ENCODE peak calls at places on chromosomes 12 and 14, in six cellular contexts. One of them, this sample, is unnamed.

GRCh38 chr12:6215932-6216494 is 15.8 kb downstream of the CD9 start:
- DNase-seq in heart right ventricle: no peak
- DNase-seq in activated CD8-positive, alpha-beta T cell treated with anti-CD3 and anti-CD28 coated beads, Interleukin-2, amount 10 ng/mL, durations not matched to agents 7 days and 5 days: no peak
- DNase-seq in transverse colon: peak
- DNase-seq in colonic mucosa: peak
- DNase-seq in hepatocyte: peak
- DNase-seq in this sample: no peak

GRCh38 chr14:26709019-26709418 is 111.2 kb upstream of the NOVA1 start:
- DNase-seq in heart right ventricle: no peak
- DNase-seq in activated CD8-positive, alpha-beta T cell treated with anti-CD3 and anti-CD28 coated beads, Interleukin-2, amount 10 ng/mL, durations not matched to agents 7 days and 5 days: no peak
- DNase-seq in transverse colon: no peak
- DNase-seq in colonic mucosa: no peak
- DNase-seq in hepatocyte: no peak
- DNase-seq in this sample: no peak

GRCh38 chr14:105859717-105860614 is 333.6 kb downstream of the TMEM121 start:
- DNase-seq in heart right ventricle: no peak
- DNase-seq in activated CD8-positive, alpha-beta T cell treated with anti-CD3 and anti-CD28 coated beads, Interleukin-2, amount 10 ng/mL, durations not matched to agents 7 days and 5 days: peak
- DNase-seq in transverse colon: peak
- DNase-seq in colonic mucosa: no peak
- DNase-seq in hepatocyte: no peak
- DNase-seq in this sample: no peak

GRCh38 chr12:64566122-64566521 is 44.2 kb upstream of the RASSF3 start:
- DNase-seq in heart right ventricle: no peak
- DNase-seq in activated CD8-positive, alpha-beta T cell treated with anti-CD3 and anti-CD28 coated beads, Interleukin-2, amount 10 ng/mL, durations not matched to agents 7 days and 5 days: no peak
- DNase-seq in transverse colon: no peak
- DNase-seq in colonic mucosa: no peak
- DNase-seq in hepatocyte: no peak
- DNase-seq in this sample: no peak

GRCh38 chr12:52277486-52278245 is 3.2 kb downstream of the KRT86 start:
- DNase-seq in heart right ventricle: no peak
- DNase-seq in activated CD8-positive, alpha-beta T cell treated with anti-CD3 and anti-CD28 coated beads, Interleukin-2, amount 10 ng/mL, durations not matched to agents 7 days and 5 days: no peak
- DNase-seq in transverse colon: no peak
- DNase-seq in colonic mucosa: no peak
- DNase-seq in hepatocyte: no peak
- DNase-seq in this sample: no peak

GRCh38 chr12:56288705-56289387 is 11.3 kb downstream of the CS start:
- DNase-seq in heart right ventricle: no peak
- DNase-seq in activated CD8-positive, alpha-beta T cell treated with anti-CD3 and anti-CD28 coated beads, Interleukin-2, amount 10 ng/mL, durations not matched to agents 7 days and 5 days: no peak
- DNase-seq in transverse colon: no peak
- DNase-seq in colonic mucosa: no peak
- DNase-seq in hepatocyte: no peak
- DNase-seq in this sample: no peak

GRCh38 chr12:77924703-77925102 is 94.0 kb downstream of the NAV3 start:
- DNase-seq in heart right ventricle: no peak
- DNase-seq in activated CD8-positive, alpha-beta T cell treated with anti-CD3 and anti-CD28 coated beads, Interleukin-2, amount 10 ng/mL, durations not matched to agents 7 days and 5 days: no peak
- DNase-seq in transverse colon: no peak
- DNase-seq in colonic mucosa: no peak
- DNase-seq in hepatocyte: peak
- DNase-seq in this sample: no peak

GRCh38 chr12:122868471-122869177 is 27.3 kb downstream of the VPS37B start:
- DNase-seq in heart right ventricle: no peak
- DNase-seq in activated CD8-positive, alpha-beta T cell treated with anti-CD3 and anti-CD28 coated beads, Interleukin-2, amount 10 ng/mL, durations not matched to agents 7 days and 5 days: no peak
- DNase-seq in transverse colon: no peak
- DNase-seq in colonic mucosa: no peak
- DNase-seq in hepatocyte: no peak
- DNase-seq in this sample: no peak

GRCh38 chr14:105046891-105047282 is 18.3 kb downstream of the GPR132 start:
- DNase-seq in heart right ventricle: no peak
- DNase-seq in activated CD8-positive, alpha-beta T cell treated with anti-CD3 and anti-CD28 coated beads, Interleukin-2, amount 10 ng/mL, durations not matched to agents 7 days and 5 days: no peak
- DNase-seq in transverse colon: no peak
- DNase-seq in colonic mucosa: no peak
- DNase-seq in hepatocyte: no peak
- DNase-seq in this sample: no peak

GRCh38 chr12:91613223-91613779 is 430.7 kb upstream of the DCN start:
- DNase-seq in heart right ventricle: no peak
- DNase-seq in activated CD8-positive, alpha-beta T cell treated with anti-CD3 and anti-CD28 coated beads, Interleukin-2, amount 10 ng/mL, durations not matched to agents 7 days and 5 days: no peak
- DNase-seq in transverse colon: no peak
- DNase-seq in colonic mucosa: no peak
- DNase-seq in hepatocyte: no peak
- DNase-seq in this sample: no peak

GRCh38 chr12:67827820-67828383 is 161.3 kb upstream of the IFNG-AS1 start:
- DNase-seq in heart right ventricle: peak
- DNase-seq in activated CD8-positive, alpha-beta T cell treated with anti-CD3 and anti-CD28 coated beads, Interleukin-2, amount 10 ng/mL, durations not matched to agents 7 days and 5 days: no peak
- DNase-seq in transverse colon: peak
- DNase-seq in colonic mucosa: peak
- DNase-seq in hepatocyte: peak
- DNase-seq in this sample: no peak

GRCh38 chr12:128445728-128446127 is 178.8 kb downstream of the TMEM132C start:
- DNase-seq in heart right ventricle: no peak
- DNase-seq in activated CD8-positive, alpha-beta T cell treated with anti-CD3 and anti-CD28 coated beads, Interleukin-2, amount 10 ng/mL, durations not matched to agents 7 days and 5 days: no peak
- DNase-seq in transverse colon: no peak
- DNase-seq in colonic mucosa: no peak
- DNase-seq in hepatocyte: no peak
- DNase-seq in this sample: no peak

GRCh38 chr14:80996049-80996901 is 40.9 kb downstream of the TSHR start:
- DNase-seq in heart right ventricle: peak
- DNase-seq in activated CD8-positive, alpha-beta T cell treated with anti-CD3 and anti-CD28 coated beads, Interleukin-2, amount 10 ng/mL, durations not matched to agents 7 days and 5 days: peak
- DNase-seq in transverse colon: peak
- DNase-seq in colonic mucosa: peak
- DNase-seq in hepatocyte: peak
- DNase-seq in this sample: no peak

GRCh38 chr12:127287256-127287655 is 979.7 kb upstream of the TMEM132C start:
- DNase-seq in heart right ventricle: no peak
- DNase-seq in activated CD8-positive, alpha-beta T cell treated with anti-CD3 and anti-CD28 coated beads, Interleukin-2, amount 10 ng/mL, durations not matched to agents 7 days and 5 days: no peak
- DNase-seq in transverse colon: no peak
- DNase-seq in colonic mucosa: no peak
- DNase-seq in hepatocyte: no peak
- DNase-seq in this sample: no peak

GRCh38 chr12:124098101-124098757 is 125.2 kb downstream of the ZNF664 start:
- DNase-seq in heart right ventricle: no peak
- DNase-seq in activated CD8-positive, alpha-beta T cell treated with anti-CD3 and anti-CD28 coated beads, Interleukin-2, amount 10 ng/mL, durations not matched to agents 7 days and 5 days: no peak
- DNase-seq in transverse colon: no peak
- DNase-seq in colonic mucosa: no peak
- DNase-seq in hepatocyte: no peak
- DNase-seq in this sample: no peak

GRCh38 chr12:123269980-123270379 is 1.7 kb downstream of the CDK2AP1 start:
- DNase-seq in heart right ventricle: no peak
- DNase-seq in activated CD8-positive, alpha-beta T cell treated with anti-CD3 and anti-CD28 coated beads, Interleukin-2, amount 10 ng/mL, durations not matched to agents 7 days and 5 days: no peak
- DNase-seq in transverse colon: no peak
- DNase-seq in colonic mucosa: peak
- DNase-seq in hepatocyte: peak
- DNase-seq in this sample: no peak

GRCh38 chr14:99055019-99055418 is 217.0 kb downstream of the BCL11B start:
- DNase-seq in heart right ventricle: no peak
- DNase-seq in activated CD8-positive, alpha-beta T cell treated with anti-CD3 and anti-CD28 coated beads, Interleukin-2, amount 10 ng/mL, durations not matched to agents 7 days and 5 days: no peak
- DNase-seq in transverse colon: no peak
- DNase-seq in colonic mucosa: no peak
- DNase-seq in hepatocyte: peak
- DNase-seq in this sample: no peak

GRCh38 chr12:104384141-104384880 is 72.4 kb upstream of the CHST11 start:
- DNase-seq in heart right ventricle: no peak
- DNase-seq in activated CD8-positive, alpha-beta T cell treated with anti-CD3 and anti-CD28 coated beads, Interleukin-2, amount 10 ng/mL, durations not matched to agents 7 days and 5 days: no peak
- DNase-seq in transverse colon: no peak
- DNase-seq in colonic mucosa: peak
- DNase-seq in hepatocyte: no peak
- DNase-seq in this sample: no peak

GRCh38 chr12:40055227-40055579 is 50.7 kb downstream of the SLC2A13 start:
- DNase-seq in heart right ventricle: no peak
- DNase-seq in activated CD8-positive, alpha-beta T cell treated with anti-CD3 and anti-CD28 coated beads, Interleukin-2, amount 10 ng/mL, durations not matched to agents 7 days and 5 days: no peak
- DNase-seq in transverse colon: no peak
- DNase-seq in colonic mucosa: no peak
- DNase-seq in hepatocyte: no peak
- DNase-seq in this sample: no peak

GRCh38 chr12:45125997-45126396 is 75.1 kb upstream of the DBX2 start:
- DNase-seq in heart right ventricle: no peak
- DNase-seq in activated CD8-positive, alpha-beta T cell treated with anti-CD3 and anti-CD28 coated beads, Interleukin-2, amount 10 ng/mL, durations not matched to agents 7 days and 5 days: no peak
- DNase-seq in transverse colon: no peak
- DNase-seq in colonic mucosa: no peak
- DNase-seq in hepatocyte: no peak
- DNase-seq in this sample: no peak

GRCh38 chr12:27964123-27964522 is 8.4 kb downstream of the PTHLH start:
- DNase-seq in heart right ventricle: no peak
- DNase-seq in activated CD8-positive, alpha-beta T cell treated with anti-CD3 and anti-CD28 coated beads, Interleukin-2, amount 10 ng/mL, durations not matched to agents 7 days and 5 days: no peak
- DNase-seq in transverse colon: no peak
- DNase-seq in colonic mucosa: no peak
- DNase-seq in hepatocyte: no peak
- DNase-seq in this sample: no peak

GRCh38 chr12:50778663-50779590 is 15.0 kb downstream of the ATF1 start:
- DNase-seq in heart right ventricle: no peak
- DNase-seq in activated CD8-positive, alpha-beta T cell treated with anti-CD3 and anti-CD28 coated beads, Interleukin-2, amount 10 ng/mL, durations not matched to agents 7 days and 5 days: no peak
- DNase-seq in transverse colon: no peak
- DNase-seq in colonic mucosa: no peak
- DNase-seq in hepatocyte: peak
- DNase-seq in this sample: no peak

GRCh38 chr12:116423053-116423452 is 136.1 kb upstream of the MAP1LC3B2 start:
- DNase-seq in heart right ventricle: no peak
- DNase-seq in activated CD8-positive, alpha-beta T cell treated with anti-CD3 and anti-CD28 coated beads, Interleukin-2, amount 10 ng/mL, durations not matched to agents 7 days and 5 days: no peak
- DNase-seq in transverse colon: no peak
- DNase-seq in colonic mucosa: no peak
- DNase-seq in hepatocyte: peak
- DNase-seq in this sample: no peak

GRCh38 chr14:89720076-89720687 is 234.3 kb downstream of the EFCAB11 start:
- DNase-seq in heart right ventricle: no peak
- DNase-seq in activated CD8-positive, alpha-beta T cell treated with anti-CD3 and anti-CD28 coated beads, Interleukin-2, amount 10 ng/mL, durations not matched to agents 7 days and 5 days: peak
- DNase-seq in transverse colon: no peak
- DNase-seq in colonic mucosa: no peak
- DNase-seq in hepatocyte: no peak
- DNase-seq in this sample: no peak

GRCh38 chr12:71208053-71208685 is 50.4 kb upstream of the TSPAN8 start:
- DNase-seq in heart right ventricle: no peak
- DNase-seq in activated CD8-positive, alpha-beta T cell treated with anti-CD3 and anti-CD28 coated beads, Interleukin-2, amount 10 ng/mL, durations not matched to agents 7 days and 5 days: no peak
- DNase-seq in transverse colon: no peak
- DNase-seq in colonic mucosa: no peak
- DNase-seq in hepatocyte: no peak
- DNase-seq in this sample: no peak

GRCh38 chr12:95205685-95206084 is 11.6 kb downstream of the FGD6 start:
- DNase-seq in heart right ventricle: no peak
- DNase-seq in activated CD8-positive, alpha-beta T cell treated with anti-CD3 and anti-CD28 coated beads, Interleukin-2, amount 10 ng/mL, durations not matched to agents 7 days and 5 days: no peak
- DNase-seq in transverse colon: no peak
- DNase-seq in colonic mucosa: no peak
- DNase-seq in hepatocyte: peak
- DNase-seq in this sample: no peak

GRCh38 chr12:116333402-116333801 is 55.9 kb upstream of the MED13L start:
- DNase-seq in heart right ventricle: no peak
- DNase-seq in activated CD8-positive, alpha-beta T cell treated with anti-CD3 and anti-CD28 coated beads, Interleukin-2, amount 10 ng/mL, durations not matched to agents 7 days and 5 days: no peak
- DNase-seq in transverse colon: no peak
- DNase-seq in colonic mucosa: no peak
- DNase-seq in hepatocyte: no peak
- DNase-seq in this sample: no peak

GRCh38 chr14:74583689-74584434 is 28.2 kb downstream of the LTBP2 start:
- DNase-seq in heart right ventricle: no peak
- DNase-seq in activated CD8-positive, alpha-beta T cell treated with anti-CD3 and anti-CD28 coated beads, Interleukin-2, amount 10 ng/mL, durations not matched to agents 7 days and 5 days: no peak
- DNase-seq in transverse colon: no peak
- DNase-seq in colonic mucosa: no peak
- DNase-seq in hepatocyte: peak
- DNase-seq in this sample: no peak

This sample was measured in activated CD4-positive, CD25-positive, alpha-beta regulatory T cell.